ENCODE peak calls at places on chromosomes 12 and 14, in six cellular contexts. H is NCI-H1092 treated with DMSO at 0.1 percent for 48 hours; Y is AG04450; N is activated CD4-positive, alpha-beta T cell treated with anti-CD3 and anti-CD28 coated beads, Interleukin-2, amount 50 U/mL, for 24 hours; A is GM03348; S is stimulated activated CD4-positive, alpha-beta T cell treated with anti-CD3 and anti-CD28 coated beads, Interleukin-4, amount 100 ng/mL, for 24 hours. X is an unnamed sample.

GRCh38 chr14:51455041-51455835 is 196.5 kb upstream of the FRMD6 start:
- DNase-seq in N (no peak), H (no peak), Y (no peak), S (no peak), A (no peak), X (no peak)

GRCh38 chr14:23121401-23121800 is 2.3 kb upstream of the CEBPE start:
- DNase-seq in S (no peak), H (no peak), N (no peak), A (peak), Y (no peak), X (no peak)

GRCh38 chr12:124228050-124228711 is 66.7 kb upstream of the RFLNA start:
- DNase-seq in N (no peak), S (no peak), A (no peak), H (no peak), Y (no peak), X (peak)

GRCh38 chr12:47237751-47238211 is 158.0 kb upstream of the AMIGO2 start:
- DNase-seq in S (no peak), H (no peak), N (no peak), A (peak), Y (no peak), X (no peak)

GRCh38 chr12:26936559-26937442 is 980 bp downstream of the INTS13 start:
- DNase-seq in A (no peak), H (no peak), N (no peak), S (no peak), Y (no peak), X (peak)

GRCh38 chr14:104724407-104724980 is 465 bp downstream of the ADSS1 start:
- DNase-seq in H (peak), Y (no peak), A (peak), N (no peak), S (no peak), X (no peak)

GRCh38 chr12:83322816-83323215 is 636.1 kb downstream of the TMTC2 start:
- DNase-seq in Y (no peak), A (no peak), S (no peak), H (no peak), N (no peak), X (no peak)

GRCh38 chr12:110731479-110731878 is 11.2 kb downstream of the PPP1CC start:
- DNase-seq in H (no peak), A (no peak), S (no peak), Y (no peak), N (no peak), X (no peak)

GRCh38 chr12:85278598-85279448 is 1.2 kb upstream of the ALX1 start:
- DNase-seq in S (no peak), A (no peak), H (no peak), Y (no peak), N (no peak), X (no peak)

GRCh38 chr14:68417007-68417659 is 375.7 kb downstream of the ZFP36L1 start:
- DNase-seq in Y (no peak), N (no peak), S (no peak), A (no peak), H (no peak), X (no peak)

GRCh38 chr14:72751276-72752033 is 142.4 kb downstream of the DPF3 start:
- DNase-seq in H (no peak), A (no peak), N (no peak), Y (no peak), S (no peak), X (no peak)

GRCh38 chr12:92539966-92540791 is 162.6 kb upstream of the PLEKHG7 start:
- DNase-seq in Y (no peak), S (no peak), H (peak), N (no peak), A (no peak), X (peak)

GRCh38 chr12:111304642-111305071 is 64.2 kb downstream of the PHETA1 start:
- DNase-seq in N (peak), S (peak), Y (no peak), A (no peak), H (no peak), X (peak)

GRCh38 chr14:73633517-73634332 is 11.1 kb upstream of the DNAL1 start:
- DNase-seq in N (peak), Y (peak), A (peak), H (peak), S (peak), X (peak)

GRCh38 chr12:712172-712863 is 40.1 kb upstream of the WNK1 start:
- DNase-seq in S (no peak), H (no peak), A (no peak), Y (no peak), N (no peak), X (no peak)

GRCh38 chr14:98093111-98093510 is 1178.9 kb downstream of the BCL11B start:
- DNase-seq in A (no peak), S (no peak), H (no peak), Y (no peak), N (no peak), X (no peak)

GRCh38 chr14:67970923-67971322 is 151.3 kb downstream of the RAD51B start:
- DNase-seq in N (no peak), H (no peak), A (no peak), S (no peak), Y (no peak), X (no peak)

GRCh38 chr14:103711516-103712431 is 3.5 kb downstream of the XRCC3 start:
- DNase-seq in N (no peak), A (no peak), S (no peak), H (no peak), Y (no peak), X (peak)

GRCh38 chr12:41636658-41637057 is 448.5 kb downstream of the PDZRN4 start:
- DNase-seq in A (no peak), Y (no peak), S (no peak), N (no peak), H (no peak), X (no peak)

GRCh38 chr12:40691913-40692616 is at the start of gene CNTN1:
- DNase-seq in Y (no peak), H (no peak), S (no peak), N (no peak), A (peak), X (no peak)

GRCh38 chr12:7460375-7461259 is 16.7 kb upstream of the CD163L1 start:
- DNase-seq in H (peak), N (peak), A (peak), S (peak), Y (no peak), X (peak)

GRCh38 chr14:89339579-89339978 is 77.5 kb downstream of the FOXN3 start:
- DNase-seq in H (no peak), S (no peak), Y (no peak), N (no peak), A (no peak), X (no peak)

GRCh38 chr14:102088012-102088792 is 1.4 kb upstream of the HSP90AA1 start:
- DNase-seq in Y (no peak), A (peak), H (no peak), N (peak), S (peak), X (peak)

GRCh38 chr14:101855958-101856357 is 94.4 kb downstream of the PPP2R5C start:
- DNase-seq in Y (no peak), H (no peak), S (no peak), A (no peak), N (no peak), X (no peak)

GRCh38 chr12:49893753-49894752 is 9.6 kb downstream of the FAIM2 start:
- DNase-seq in Y (no peak), N (no peak), H (no peak), S (no peak), A (no peak), X (no peak)

GRCh38 chr14:38199768-38200167 is 7.9 kb upstream of the SSTR1 start:
- DNase-seq in A (no peak), S (no peak), H (no peak), Y (no peak), N (no peak), X (no peak)

GRCh38 chr12:12715459-12716150 is 1.6 kb upstream of the CDKN1B start:
- DNase-seq in S (peak), N (no peak), Y (no peak), H (peak), A (no peak), X (peak)

GRCh38 chr12:66188584-66189475 is at the start of gene IRAK3:
- DNase-seq in Y (no peak), H (peak), A (peak), N (no peak), S (peak), X (no peak)

GRCh38 chr12:94561943-94562411 is 88.4 kb downstream of the TMCC3 start:
- DNase-seq in Y (no peak), A (no peak), H (peak), S (no peak), N (no peak), X (no peak)

GRCh38 chr14:60482743-60483142 is 3.1 kb downstream of the C14orf39 start:
- DNase-seq in N (no peak), A (no peak), S (no peak), Y (no peak), H (no peak), X (no peak)

GRCh38 chr14:105135700-105136395 is 32.7 kb downstream of the JAG2 start:
- DNase-seq in S (no peak), H (no peak), A (no peak), N (no peak), Y (no peak), X (no peak)